ENCODE peak calls at places on chromosomes 4 and X, in seven cellular contexts. F, M, T, X, B, H and N are unnamed samples.

GRCh38 chrX:54484666-54485065 is 11.4 kb downstream of the FGD1 start:
- DNase-seq in T (peak; percentile 40), H (no peak), F (no peak), X (no peak), B (no peak), M (no peak), N (no peak)

GRCh38 chr4:147586637-147587036 is 30.6 kb upstream of the TMEM184C start:
- DNase-seq in M (no peak), T (no peak), F (no peak), B (no peak), H (no peak), X (no peak), N (no peak)

GRCh38 chrX:154021131-154021611 is 1.5 kb upstream of the IRAK1 start:
- DNase-seq in H (peak; percentile 56), T (no peak), B (no peak), F (no peak), X (no peak), M (no peak), N (no peak)

GRCh38 chr4:58113083-58113482 is 1002.9 kb upstream of the IGFBP7 start:
- DNase-seq in B (no peak), T (no peak), M (no peak), X (no peak), H (no peak), F (no peak), N (no peak)

GRCh38 chr4:152408514-152409327 is 127.2 kb downstream of the FBXW7 start:
- DNase-seq in T (no peak), B (peak; percentile 22), H (peak; percentile 69), X (no peak), M (no peak), F (no peak), N (no peak)

GRCh38 chr4:153538408-153539057 is 72.4 kb downstream of the TMEM131L start:
- DNase-seq in B (no peak), X (no peak), F (no peak), M (no peak), H (peak; percentile 39), T (no peak), N (no peak)

GRCh38 chr4:156598138-156598681 is 373.4 kb downstream of the PDGFC start:
- DNase-seq in T (no peak), H (peak; percentile 88), B (no peak), F (no peak), M (no peak), X (no peak), N (peak; percentile 24)

GRCh38 chrX:134735015-134735414 is 76.7 kb upstream of the PLAC1 start:
- DNase-seq in F (no peak), M (no peak), B (no peak), H (no peak), X (no peak), T (no peak), N (no peak)

GRCh38 chr4:174100910-174101309 is 182.6 kb downstream of the FBXO8 start:
- DNase-seq in F (no peak), B (no peak), H (no peak), X (no peak), T (no peak), M (no peak), N (no peak)

GRCh38 chr4:2934077-2934812 is 29.0 kb downstream of the NOP14 start:
- DNase-seq in T (no peak), F (peak; percentile 86), X (peak; percentile 28), H (peak; percentile 63), B (no peak), M (peak; percentile 91), N (no peak)

GRCh38 chrX:43973249-43973672 is at the start of gene NDP:
- DNase-seq in X (no peak), M (no peak), H (peak; percentile 24), F (no peak), B (no peak), T (no peak), N (no peak)

GRCh38 chrX:52271212-52271611 is 86.5 kb downstream of the MAGED4 start:
- DNase-seq in X (no peak), B (no peak), F (no peak), H (peak; percentile 7), T (peak; percentile 67), M (no peak), N (no peak)

GRCh38 chr4:146282662-146283061 is 68.3 kb downstream of the REELD1 start:
- DNase-seq in M (no peak), F (no peak), H (no peak), T (no peak), X (no peak), B (no peak), N (no peak)

GRCh38 chr4:38740303-38740702 is 42.5 kb downstream of the TLR10 start:
- DNase-seq in F (no peak), B (no peak), H (no peak), T (no peak), M (no peak), X (no peak), N (no peak)

GRCh38 chr4:83731609-83732008 is 195.7 kb downstream of the GPAT3 start:
- DNase-seq in H (peak; percentile 14), M (no peak), B (no peak), F (no peak), T (no peak), X (no peak), N (no peak)

GRCh38 chr4:73901031-73901430 is 31.8 kb downstream of the CXCL1 start:
- DNase-seq in M (no peak), B (no peak), H (no peak), F (no peak), X (no peak), T (no peak), N (no peak)

GRCh38 chr4:27057662-27058061 is 197.0 kb downstream of the STIM2 start:
- DNase-seq in X (no peak), B (no peak), H (no peak), M (no peak), T (no peak), F (no peak), N (no peak)

GRCh38 chr4:14749910-14750309 is 252.4 kb upstream of the CPEB2 start:
- DNase-seq in T (peak; percentile 46), H (peak; percentile 50), M (no peak), B (peak; percentile 41), X (no peak), F (peak; percentile 60), N (no peak)
- TF ChIP-seq CTCF in T (peak; percentile 51), H (peak; percentile 29), M (peak; percentile 49), B (no peak), X (no peak), F (peak; percentile 50), N (no peak)

DNA sequence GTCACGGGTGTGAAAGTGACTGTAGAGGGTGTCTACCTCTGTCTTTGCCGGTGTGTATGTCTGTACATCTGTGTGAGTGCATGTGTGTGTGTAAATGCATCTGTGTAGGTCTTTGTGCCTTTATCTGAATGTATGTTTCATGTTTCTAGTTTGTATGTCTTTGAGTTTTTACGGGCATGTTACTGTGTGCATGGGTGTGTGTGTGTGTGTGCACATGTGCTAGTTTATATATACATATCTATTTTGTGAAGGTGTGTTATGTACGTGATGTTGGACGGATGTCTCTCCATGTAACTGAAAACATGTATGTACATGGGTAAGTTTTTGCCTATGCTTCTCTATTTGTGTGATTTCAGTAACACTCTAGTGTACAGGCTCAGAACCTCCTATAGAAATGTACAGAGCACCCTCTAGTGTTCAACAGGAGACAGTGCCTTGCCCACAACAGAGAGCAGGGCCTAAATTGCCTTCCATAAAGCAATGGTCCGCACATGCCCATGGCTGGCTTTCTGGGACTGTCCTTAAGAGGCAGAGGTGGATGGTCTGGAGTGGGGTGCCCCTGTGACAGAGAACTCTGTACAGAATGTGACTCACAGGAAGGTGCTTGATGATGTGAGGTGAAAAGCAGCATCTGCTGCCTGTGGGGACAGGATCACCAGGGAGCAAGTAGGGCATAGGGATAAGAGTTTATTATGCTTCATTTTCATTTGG is 343.5 kb downstream of the RAPGEF2 start:
- DNase-seq in M (no peak), X (no peak), H (peak; percentile 85), T (peak; percentile 50), B (peak; percentile 67), F (no peak), N (peak; percentile 53)
- TF ChIP-seq CTCF in M (peak; percentile 86), X (peak; percentile 87), H (peak; percentile 94), T (peak; percentile 85), B (peak; percentile 87), F (peak; percentile 90), N (peak; percentile 96)

GRCh38 chr4:119579823-119580222 is 48.8 kb downstream of the PDE5A start:
- DNase-seq in M (peak; percentile 31), X (no peak), F (no peak), H (no peak), T (no peak), B (no peak), N (no peak)
- TF ChIP-seq CTCF in M (no peak), X (no peak), F (no peak), H (no peak), T (no peak), B (no peak), N (no peak)

DNA sequence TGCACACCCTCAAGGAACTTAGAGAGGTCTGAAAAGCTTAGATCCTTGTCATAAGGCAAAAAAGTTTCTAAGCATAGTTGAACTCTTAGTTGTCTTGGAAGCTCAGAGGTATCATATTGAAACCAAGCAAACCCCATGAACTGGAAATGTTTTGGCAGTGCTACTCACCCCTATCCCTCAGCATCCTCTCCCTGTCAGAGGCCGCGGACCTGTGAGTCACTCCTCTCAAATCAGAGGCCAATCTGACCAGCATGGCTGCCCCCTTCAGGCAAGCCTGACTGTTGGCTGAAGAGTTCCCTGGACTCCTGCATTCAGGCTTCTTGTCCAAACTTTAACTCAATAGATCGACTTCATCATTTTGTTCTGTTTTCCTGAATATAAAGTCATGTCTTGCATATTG is 69.4 kb downstream of the KCNIP4 start:
- DNase-seq in B (no peak), M (no peak), T (peak; percentile 74), H (peak; percentile 67), F (no peak), X (no peak), N (no peak)
- TF ChIP-seq CTCF in B (no peak), M (no peak), T (peak; percentile 62), H (peak; percentile 45), F (no peak), X (no peak), N (peak; percentile 6)

DNA sequence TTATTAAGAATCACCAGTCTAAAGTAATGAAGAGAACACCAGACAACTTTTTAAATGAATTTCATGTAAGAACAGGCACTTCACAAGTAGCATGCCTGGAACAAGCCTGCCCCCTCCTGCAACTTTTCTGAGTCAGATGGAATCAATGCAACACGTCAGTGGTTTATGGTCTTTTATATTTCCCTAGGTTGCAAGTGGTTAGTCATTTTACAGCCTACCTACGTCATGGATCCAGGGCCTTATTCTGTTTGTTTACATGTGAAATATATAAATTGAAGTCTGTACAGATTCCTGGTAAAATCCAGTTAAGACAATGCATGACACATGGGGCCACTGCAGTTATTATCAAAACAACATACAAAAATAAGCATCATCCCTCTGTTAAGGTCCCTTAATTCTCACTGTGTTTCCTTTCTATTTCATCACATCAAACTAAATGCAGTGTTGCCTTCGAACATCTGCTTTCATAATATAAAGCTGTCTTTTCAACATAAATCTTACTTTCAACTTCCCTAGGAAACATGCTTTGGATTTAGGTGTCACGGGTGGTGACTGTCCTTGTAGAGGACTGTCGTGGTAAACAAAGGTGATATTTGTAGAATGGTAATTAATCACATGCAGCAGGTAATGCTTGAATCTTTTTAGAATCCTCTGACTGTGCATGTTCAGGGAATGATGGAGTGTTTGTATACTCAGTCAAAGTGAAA is 309.3 kb downstream of the FRMPD4 start:
- DNase-seq in X (no peak), H (peak; percentile 93), B (peak; percentile 63), T (no peak), M (no peak), F (no peak), N (peak; percentile 81)
- TF ChIP-seq CTCF in X (no peak), H (no peak), B (no peak), T (no peak), M (no peak), F (no peak), N (peak; percentile 36)

GRCh38 chr4:183989471-183989870 is 84.4 kb downstream of the STOX2 start:
- DNase-seq in H (peak; percentile 73), X (no peak), T (no peak), M (no peak), F (no peak), B (no peak), N (peak; percentile 30)
- TF ChIP-seq CTCF in H (no peak), X (no peak), T (no peak), M (no peak), F (no peak), B (no peak), N (no peak)